ENCODE peak calls at places on chromosomes 5 and 9, in five cellular contexts. Y is transverse colon, L is HCT116, D is heart left ventricle, T is tibial nerve. E is an unnamed sample.

GRCh38 chr9:35112257-35113020 is 3.2 kb downstream of the ATOSB start:
- DNase-seq in Y (peak; percentile 40), L (no peak), D (no peak), T (no peak), E (peak; percentile 55)

GRCh38 chr5:17413691-17414090 is 84.3 kb upstream of the TAF11L2 start:
- DNase-seq in Y (no peak), L (no peak), D (no peak), T (no peak), E (no peak)

GRCh38 chr5:113682497-113683136 is 169.1 kb downstream of the YTHDC2 start:
- DNase-seq in Y (no peak), L (peak; percentile 7), D (no peak), T (no peak), E (no peak)

GRCh38 chr5:123700624-123701023 is 188.6 kb downstream of the CSNK1G3 start:
- DNase-seq in Y (no peak), L (peak; percentile 32), D (peak; percentile 24), T (no peak), E (no peak)

GRCh38 chr9:113664176-113664875 is 200.8 kb downstream of the RGS3 start:
- DNase-seq in Y (no peak), L (no peak), D (no peak), T (no peak), E (no peak)

GRCh38 chr9:128056887-128057723 is 10.0 kb downstream of the NAIF1 start:
- DNase-seq in Y (peak; percentile 80), L (no peak), D (no peak), T (no peak), E (peak; percentile 86)

GRCh38 chr5:125597338-125597737 is 825.9 kb upstream of the GRAMD2B start:
- DNase-seq in Y (no peak), L (no peak), D (no peak), T (no peak), E (no peak)

GRCh38 chr9:70218767-70219166 is 40.0 kb upstream of the SMC5 start:
- DNase-seq in Y (no peak), L (no peak), D (no peak), T (no peak), E (no peak)

GRCh38 chr5:14265574-14265973 is 122.4 kb downstream of the TRIO start:
- DNase-seq in Y (no peak), L (peak; percentile 74), D (no peak), T (no peak), E (no peak)

GRCh38 chr9:81083821-81084512 is 605.4 kb downstream of the TLE1 start:
- DNase-seq in Y (no peak), L (no peak), D (no peak), T (no peak), E (no peak)

GRCh38 chr5:74945561-74946165 is 79.5 kb upstream of the FAM169A start:
- DNase-seq in Y (no peak), L (no peak), D (no peak), T (no peak), E (no peak)

GRCh38 chr9:94772128-94772527 is 45.6 kb downstream of the AOPEP start:
- DNase-seq in Y (no peak), L (no peak), D (no peak), T (no peak), E (no peak)

GRCh38 chr5:76947064-76947463 is 5.8 kb upstream of the CRHBP start:
- DNase-seq in Y (no peak), L (no peak), D (no peak), T (no peak), E (no peak)

GRCh38 chr5:95858661-95859326 is 36.3 kb upstream of the GLRX start:
- DNase-seq in Y (peak; percentile 89), L (peak; percentile 71), D (peak; percentile 88), T (peak; percentile 75), E (peak; percentile 84)

GRCh38 chr5:167049043-167049663 is 1242.3 kb upstream of the WWC1 start:
- DNase-seq in Y (peak; percentile 46), L (peak; percentile 0), D (no peak), T (peak; percentile 19), E (peak; percentile 77)

GRCh38 chr9:7067169-7067568 is 309.4 kb downstream of the KDM4C start:
- DNase-seq in Y (no peak), L (no peak), D (no peak), T (no peak), E (no peak)

GRCh38 chr9:100058699-100059579 is 39.9 kb downstream of the ERP44 start:
- DNase-seq in Y (no peak), L (no peak), D (no peak), T (no peak), E (no peak)

GRCh38 chr5:71838286-71838685 is 119.2 kb downstream of the CARTPT start:
- DNase-seq in Y (no peak), L (no peak), D (no peak), T (no peak), E (no peak)

GRCh38 chr5:72137826-72138409 is 30.6 kb downstream of the MAP1B start:
- DNase-seq in Y (no peak), L (peak; percentile 15), D (no peak), T (no peak), E (no peak)

GRCh38 chr9:135340143-135340655 is 139.4 kb upstream of the PPP1R26 start:
- DNase-seq in Y (no peak), L (no peak), D (no peak), T (no peak), E (no peak)

GRCh38 chr9:87776481-87777373 is 50.8 kb downstream of the CTSL start:
- DNase-seq in Y (no peak), L (no peak), D (no peak), T (no peak), E (no peak)

GRCh38 chr5:109413463-109413862 is 3.7 kb upstream of the PJA2 start:
- DNase-seq in Y (peak; percentile 20), L (no peak), D (no peak), T (no peak), E (peak; percentile 72)

GRCh38 chr5:14743601-14744295 is 79.2 kb downstream of the OTULIN start:
- DNase-seq in Y (no peak), L (no peak), D (no peak), T (no peak), E (no peak)

GRCh38 chr5:99900302-99900811 is 634.8 kb upstream of the FAM174A start:
- DNase-seq in Y (no peak), L (peak; percentile 69), D (no peak), T (no peak), E (no peak)

GRCh38 chr5:963673-964531 is 44.7 kb upstream of the NKD2 start:
- DNase-seq in Y (no peak), L (no peak), D (peak; percentile 61), T (no peak), E (no peak)

GRCh38 chr5:6547498-6547897 is 85.3 kb downstream of the NSUN2 start:
- DNase-seq in Y (no peak), L (no peak), D (no peak), T (no peak), E (no peak)

GRCh38 chr9:77808750-77809079 is 160.6 kb upstream of the GNA14 start:
- DNase-seq in Y (no peak), L (no peak), D (no peak), T (no peak), E (no peak)

GRCh38 chr9:27528886-27529315 is 713 bp downstream of the MOB3B start:
- DNase-seq in Y (peak; percentile 68), L (no peak), D (peak; percentile 55), T (peak; percentile 30), E (peak; percentile 68)

GRCh38 chr5:74624501-74624900 is 16.0 kb downstream of the ENC1 start:
- DNase-seq in Y (no peak), L (no peak), D (no peak), T (no peak), E (no peak)

GRCh38 chr9:103942652-103943051 is 151.5 kb upstream of the SMC2 start:
- DNase-seq in Y (no peak), L (no peak), D (no peak), T (no peak), E (no peak)

GRCh38 chr9:111914749-111915424 is 18.3 kb downstream of the UGCG start:
- DNase-seq in Y (no peak), L (no peak), D (no peak), T (no peak), E (no peak)

GRCh38 chr9:137816531-137817235 is 60.9 kb upstream of the CACNA1B start:
- DNase-seq in Y (no peak), L (no peak), D (no peak), T (no peak), E (no peak)

GRCh38 chr5:73649926-73650325 is 23.9 kb downstream of the ARHGEF28 start:
- DNase-seq in Y (no peak), L (no peak), D (no peak), T (no peak), E (no peak)

GRCh38 chr5:43543434-43543833 is 13.4 kb downstream of the PAIP1 start:
- DNase-seq in Y (no peak), L (no peak), D (no peak), T (no peak), E (no peak)

GRCh38 chr5:172700686-172701324 is 59.7 kb downstream of the NEURL1B start:
- DNase-seq in Y (no peak), L (no peak), D (no peak), T (no peak), E (no peak)
- TF ChIP-seq POLR2A in Y (no peak), L (no peak), D (no peak), T (no peak), E (no peak)

GRCh38 chr5:177496111-177497010 is 1.0 kb downstream of the PDLIM7 start:
- DNase-seq in Y (peak; percentile 65), L (peak; percentile 44), D (peak; percentile 86), T (peak; percentile 48), E (peak; percentile 57)

GRCh38 chr5:177493795-177494355 is 3.5 kb downstream of the PDLIM7 start:
- DNase-seq in Y (no peak), L (no peak), D (no peak), T (no peak), E (no peak)

GRCh38 chr5:177495243-177496060 is 2.0 kb downstream of the PDLIM7 start:
- DNase-seq in Y (peak; percentile 70), L (no peak), D (peak; percentile 76), T (no peak), E (no peak)

GRCh38 chr5:177492841-177493240 is 4.6 kb downstream of the PDLIM7 start:
- DNase-seq in Y (no peak), L (no peak), D (no peak), T (no peak), E (no peak)

GRCh38 chr5:177494356-177495195 is 2.8 kb downstream of the PDLIM7 start:
- DNase-seq in Y (peak; percentile 51), L (peak; percentile 49), D (peak; percentile 78), T (no peak), E (peak; percentile 55)
- TF ChIP-seq CTCF in Y (no peak), L (no peak), D (no peak), T (no peak), E (no peak)

DNA sequence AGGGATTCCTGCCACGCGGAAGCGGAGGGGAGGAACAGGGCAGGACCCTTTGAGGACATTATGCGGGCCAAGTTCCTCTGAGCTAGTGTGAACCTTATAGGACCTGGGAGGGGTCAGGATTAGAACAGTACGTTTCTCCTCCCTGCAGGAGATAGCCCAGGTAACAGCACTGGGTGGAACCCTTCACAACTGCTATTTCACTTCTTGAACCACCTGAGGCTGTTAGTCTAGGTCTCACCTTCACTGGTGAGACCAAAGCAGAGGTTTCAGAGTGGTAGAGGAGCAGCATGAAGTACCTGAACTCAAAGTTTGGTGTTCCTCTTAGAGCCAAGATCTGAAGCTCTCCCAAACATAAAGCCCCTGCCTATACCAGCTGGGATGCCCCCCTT is 832 bp downstream of the EIF4EBP3 start:
- DNase-seq in Y (peak; percentile 85), L (no peak), D (no peak), T (no peak), E (peak; percentile 92)
- H3K4me3 ChIP-seq in Y (peak overlapping the region; percentile 54), L (no peak overlapping the region), D (peak overlapping the region; percentile 63), T (peak overlapping the region; percentile 68), E (no peak overlapping the region)

GRCh38 chr5:149581192-149581861 is at the start of gene ARHGEF37:
- DNase-seq in Y (peak; percentile 91), L (peak; percentile 33), D (peak; percentile 93), T (peak; percentile 81), E (peak; percentile 92)
- TF ChIP-seq POLR2A in Y (peak; percentile 58), L (no peak), D (no peak), T (peak; percentile 38), E (peak; percentile 82)